ENCODE peak calls at places on chromosomes 12 and 14, in five cellular contexts. H is mesenchymal stem cell, J is H1, Z is neuronal stem cell, W is H9. K is an unnamed sample.
A peak's percentile ranks its signal among the peaks of the same experiment; 100 is the strongest.

GRCh38 chr12:12070674-12071661 is at the start of gene BCL2L14:
- DNase-seq in H (peak; percentile 19), W (no peak), Z (no peak), J (no peak), K (peak; percentile 37)

GRCh38 chr12:52614381-52615207 is 3.8 kb downstream of the KRT73 start:
- DNase-seq in J (peak; percentile 16), W (peak; percentile 21), Z (no peak), H (no peak), K (no peak)

GRCh38 chr12:116427200-116427932 is 131.8 kb upstream of the MAP1LC3B2 start:
- DNase-seq in J (peak; percentile 79), W (peak; percentile 96), Z (no peak), H (peak; percentile 54), K (peak; percentile 74)

GRCh38 chr12:30090258-30090657 is 306.5 kb upstream of the TMTC1 start:
- DNase-seq in Z (no peak), H (no peak), J (no peak), W (no peak), K (no peak)

GRCh38 chr12:13982010-13982409 is 608 bp upstream of the GRIN2B start:
- DNase-seq in Z (peak; percentile 56), J (peak; percentile 96), H (no peak), W (peak; percentile 87), K (no peak)

GRCh38 chr14:104143071-104143470 is 4.7 kb downstream of the KIF26A start:
- DNase-seq in J (no peak), H (no peak), W (peak; percentile 17), Z (no peak), K (no peak)

GRCh38 chr12:75341873-75342272 is 7.4 kb downstream of the GLIPR1L1 start:
- DNase-seq in Z (no peak), W (no peak), H (no peak), J (no peak), K (peak; percentile 86)

GRCh38 chr12:32039917-32040575 is 66.6 kb upstream of the BICD1 start:
- DNase-seq in W (no peak), J (no peak), Z (no peak), H (no peak), K (no peak)

GRCh38 chr12:6635375-6635855 is 344 bp downstream of the LPAR5 start:
- DNase-seq in J (no peak), H (peak; percentile 43), W (no peak), Z (no peak), K (no peak)

GRCh38 chr12:75724913-75725312 is 213.5 kb upstream of the KRR1 start:
- DNase-seq in J (no peak), H (peak; percentile 92), Z (no peak), W (no peak), K (no peak)

GRCh38 chr12:1212529-1212928 is 221.5 kb downstream of the ERC1 start:
- DNase-seq in J (no peak), W (peak; percentile 51), H (no peak), Z (no peak), K (no peak)

GRCh38 chr12:90280564-90281058 is 572.0 kb upstream of the ATP2B1 start:
- DNase-seq in W (no peak), J (no peak), Z (no peak), H (no peak), K (no peak)

GRCh38 chr12:31641509-31642090 is 17.9 kb upstream of the ETFBKMT start:
- DNase-seq in H (no peak), J (no peak), Z (no peak), W (no peak), K (no peak)

GRCh38 chr12:6765048-6765633 is 1.0 kb upstream of the PTMS start:
- DNase-seq in Z (no peak), W (no peak), H (peak; percentile 38), J (no peak), K (no peak)

GRCh38 chr14:20501346-20501745 is 4.0 kb upstream of the RNASE10 start:
- DNase-seq in H (no peak), Z (no peak), J (no peak), W (no peak), K (no peak)

GRCh38 chr12:1457901-1458300 is 136.5 kb downstream of the FBXL14 start:
- DNase-seq in H (peak; percentile 26), W (no peak), Z (no peak), J (no peak), K (peak; percentile 87)

GRCh38 chr12:124169577-124169976 is 125.3 kb upstream of the RFLNA start:
- DNase-seq in J (no peak), H (no peak), Z (no peak), W (no peak), K (no peak)

GRCh38 chr12:117060927-117061300 is 38.3 kb downstream of the TESC start:
- DNase-seq in W (no peak), H (no peak), Z (no peak), J (no peak), K (no peak)

GRCh38 chr14:102928412-102929348 is 6.2 kb downstream of the AMN start:
- DNase-seq in Z (peak; percentile 66), J (peak; percentile 93), H (peak; percentile 48), W (peak; percentile 88), K (peak; percentile 24)

GRCh38 chr12:54418441-54419087 is 502 bp downstream of the ITGA5 start:
- DNase-seq in W (no peak), Z (no peak), H (no peak), J (no peak), K (no peak)
- H2BK12ac ChIP-seq in W (no peak overlapping the region), Z (no peak overlapping the region), H (peak overlapping the region; percentile 81), J (no peak overlapping the region), K (peak overlapping the region; percentile 47)

DNA sequence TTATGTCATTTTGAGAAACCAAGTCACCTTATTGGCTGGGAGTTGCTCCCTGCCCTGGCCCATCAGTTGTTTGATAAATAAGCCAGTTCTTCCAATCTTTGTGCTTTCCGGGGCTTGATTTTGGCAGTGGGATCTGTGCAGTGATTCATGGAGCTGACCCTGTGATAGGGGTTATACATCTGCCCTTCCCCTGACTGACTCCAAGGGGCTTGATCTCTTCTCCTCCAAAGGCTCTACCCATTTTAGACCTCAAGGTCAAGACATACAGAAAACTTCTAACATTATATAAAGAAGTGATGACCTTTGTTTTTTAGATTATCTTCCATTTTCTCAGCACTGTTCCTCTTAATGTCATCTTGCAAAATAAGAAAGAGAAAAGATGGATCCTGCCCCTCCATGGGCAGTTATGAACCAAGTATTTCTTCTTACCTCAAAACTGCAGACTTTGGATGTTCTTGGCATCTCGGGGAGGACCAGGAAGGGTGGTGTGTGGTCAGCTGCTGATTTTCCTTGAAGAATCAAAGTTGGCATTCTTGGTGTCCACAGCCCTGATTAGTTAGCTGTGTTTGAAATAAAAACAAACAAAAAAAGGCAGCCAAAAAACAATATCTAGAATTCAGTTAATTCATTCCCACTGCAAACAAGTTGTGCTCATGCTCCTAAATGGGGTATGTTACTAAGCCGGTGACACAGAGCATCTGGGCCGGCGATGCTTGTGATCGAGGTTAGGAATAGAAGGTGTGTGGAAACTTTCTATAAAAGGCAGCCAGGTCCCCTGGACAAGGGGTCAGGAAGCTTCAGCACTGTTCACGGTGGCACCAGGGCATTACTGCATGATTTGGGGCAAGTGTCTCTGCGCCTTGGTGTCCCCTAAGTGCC is 120.2 kb downstream of the SAMD4A start:
- DNase-seq in J (no peak), H (no peak), Z (no peak), W (no peak), K (no peak)
- H3K79me1 ChIP-seq in J (no peaks in the 10 kb centered on the region), H (peaks cover 33% of the 10 kb centered on the region), Z (peaks cover 4% of the 10 kb centered on the region), W (no peaks in the 10 kb centered on the region), K (peaks cover 2% of the 10 kb centered on the region)

GRCh38 chr12:120238224-120238616 is 27.3 kb downstream of the PXN start:
- DNase-seq in J (no peak), H (no peak), W (no peak), Z (no peak), K (no peak)
- H3K4me1 ChIP-seq in J (peaks cover 12% of the 10 kb centered on the region), H (peaks cover 67% of the 10 kb centered on the region), W (peaks cover 13% of the 10 kb centered on the region), Z (peaks cover 31% of the 10 kb centered on the region), K (peaks cover 41% of the 10 kb centered on the region)

DNA sequence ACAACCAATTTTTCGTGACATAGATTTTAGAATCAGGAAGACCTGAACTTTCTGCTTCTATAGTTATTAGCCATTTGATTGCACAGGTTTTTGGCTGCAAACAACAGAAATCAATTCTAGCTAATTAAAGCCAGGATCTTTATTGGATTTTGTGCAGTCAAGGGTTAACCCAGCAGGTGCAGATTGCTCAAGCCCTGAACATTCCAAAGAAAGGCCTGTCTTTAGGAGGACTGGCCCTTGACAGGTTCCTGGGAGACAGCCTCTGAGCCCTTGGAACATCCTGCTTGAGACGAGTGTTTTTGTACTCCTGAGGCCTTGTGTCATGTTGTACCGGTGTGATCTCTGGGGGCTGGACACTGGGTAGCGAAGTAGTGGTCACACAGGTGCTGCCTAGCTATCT is 174.6 kb downstream of the PTCSC3 start:
- DNase-seq in W (no peak), H (no peak), J (no peak), Z (no peak), K (no peak)
- H2BK12ac ChIP-seq in W (no peak overlapping the region), H (no peak overlapping the region), J (no peak overlapping the region), Z (no peak overlapping the region), K (no peak overlapping the region)

GRCh38 chr14:52018970-52019369 is 29.6 kb downstream of the RTRAF start:
- DNase-seq in Z (no peak), W (no peak), J (no peak), H (no peak), K (no peak)
- H3K79me1 ChIP-seq in Z (no peaks in the 10 kb centered on the region), W (no peaks in the 10 kb centered on the region), J (no peaks in the 10 kb centered on the region), H (no peaks in the 10 kb centered on the region), K (peaks cover 2% of the 10 kb centered on the region)

GRCh38 chr14:23172096-23172495 is 11.4 kb downstream of the SLC7A8 start:
- DNase-seq in Z (no peak), W (no peak), J (no peak), H (no peak), K (peak; percentile 81)
- H3K4me1 ChIP-seq in Z (peaks cover 17% of the 10 kb centered on the region), W (peaks cover 7% of the 10 kb centered on the region), J (peaks cover 17% of the 10 kb centered on the region), H (peaks cover 4% of the 10 kb centered on the region), K (peaks cover 31% of the 10 kb centered on the region)

DNA sequence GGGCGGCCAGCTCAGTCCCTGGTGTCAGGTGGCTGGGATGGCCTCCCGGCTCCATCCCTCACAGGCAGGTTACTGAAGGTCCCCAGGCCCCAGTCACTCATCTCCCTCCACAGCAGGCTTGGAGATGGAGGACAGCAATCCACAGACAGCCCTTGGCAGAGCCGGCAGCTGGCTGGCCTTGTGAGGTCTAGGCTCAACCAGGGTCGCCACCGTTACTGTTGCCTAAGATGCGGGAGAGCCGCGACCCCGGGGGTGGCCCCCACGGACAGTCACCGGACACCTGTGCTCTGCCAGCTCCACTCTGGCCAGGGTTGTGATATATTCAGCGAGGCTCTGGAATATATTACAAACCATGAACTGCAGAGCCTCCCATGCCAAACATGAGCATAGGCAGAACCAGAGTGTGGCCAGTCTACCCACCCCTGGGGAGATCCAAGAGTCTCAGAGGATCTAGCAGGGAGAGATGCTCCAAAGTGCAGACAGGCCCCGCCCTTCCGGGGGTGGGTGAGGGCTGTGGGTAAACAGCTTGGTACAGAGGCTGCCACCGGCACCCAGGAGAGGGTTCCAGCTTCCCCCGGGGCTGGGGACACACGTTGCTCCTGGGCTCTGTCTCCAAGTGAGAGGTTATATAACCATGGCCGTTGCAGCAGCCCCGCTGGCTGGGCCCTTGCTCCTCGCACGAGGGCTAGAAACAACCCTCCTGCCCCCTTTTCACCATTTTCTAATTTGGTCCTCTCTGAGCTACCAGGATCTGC is 55.9 kb upstream of the DIO3 start:
- DNase-seq in H (no peak), Z (no peak), W (peak; percentile 14), J (no peak), K (no peak)
- H2BK12ac ChIP-seq in H (no peak overlapping the region), Z (no peak overlapping the region), W (no peak overlapping the region), J (no peak overlapping the region), K (no peak overlapping the region)